ENCODE peak calls at places on chromosomes 11 and 22, in six cellular contexts. H is uterus, Q is sigmoid colon, X is HFFc6, S is head of caudate nucleus, O is HEK293T. F is an unnamed sample.

GRCh38 chr11:132310390-132311375 is 940.3 kb downstream of the NTM start:
- DNase-seq in S (no peak), O (no peak), X (no peak), H (no peak), Q (no peak), F (no peak)

GRCh38 chr11:7512525-7513209 is 1.1 kb upstream of the PPFIBP2 start:
- DNase-seq in O (no peak), S (peak), H (peak), X (no peak), Q (peak), F (no peak)

GRCh38 chr22:22316589-22316988 is 72.0 kb downstream of the VPREB1 start:
- DNase-seq in S (no peak), Q (no peak), O (no peak), H (no peak), X (no peak), F (no peak)

GRCh38 chr22:17775781-17776470 is 1.7 kb upstream of the BID start:
- DNase-seq in O (no peak), Q (no peak), S (no peak), X (no peak), H (no peak), F (no peak)

GRCh38 chr22:40051322-40051721 is 56.6 kb downstream of the FAM83F start:
- DNase-seq in Q (no peak), O (no peak), H (no peak), S (no peak), X (no peak), F (no peak)

GRCh38 chr11:124075841-124076571 is 34.9 kb upstream of the OR10G7 start:
- DNase-seq in O (no peak), X (no peak), H (no peak), S (peak), Q (no peak), F (peak)

GRCh38 chr22:42717197-42717967 is 3.3 kb downstream of the A4GALT start:
- DNase-seq in X (no peak), H (peak), O (no peak), S (no peak), Q (no peak), F (no peak)

GRCh38 chr11:125452125-125452470 is 44.0 kb downstream of the FEZ1 start:
- DNase-seq in H (no peak), S (no peak), O (no peak), Q (peak), X (no peak), F (no peak)

GRCh38 chr11:119742263-119742861 is 13.4 kb upstream of the NECTIN1 start:
- DNase-seq in Q (no peak), H (no peak), O (no peak), X (no peak), S (no peak), F (no peak)

GRCh38 chr11:76049506-76049905 is 156.8 kb downstream of the WNT11 start:
- DNase-seq in Q (no peak), X (no peak), S (no peak), H (no peak), O (no peak), F (no peak)

GRCh38 chr11:57787920-57788716 is 26.5 kb downstream of the CTNND1 start:
- DNase-seq in S (no peak), O (no peak), X (no peak), H (no peak), Q (no peak), F (no peak)

GRCh38 chr11:77027275-77027674 is 6.9 kb upstream of the B3GNT6 start:
- DNase-seq in Q (no peak), O (no peak), X (no peak), S (no peak), H (no peak), F (no peak)

GRCh38 chr11:61893981-61894380 is 2.6 kb upstream of the FADS3 start:
- DNase-seq in H (no peak), S (no peak), O (no peak), X (peak), Q (no peak), F (no peak)

GRCh38 chr11:73184953-73185671 is 33.0 kb upstream of the P2RY2 start:
- DNase-seq in X (peak), H (no peak), O (peak), S (peak), Q (peak), F (no peak)

GRCh38 chr11:65981972-65982823 is 19.8 kb downstream of the EIF1AD start:
- DNase-seq in H (no peak), Q (peak), O (no peak), X (no peak), S (no peak), F (peak)

GRCh38 chr11:100556781-100557180 is 130.3 kb upstream of the ARHGAP42 start:
- DNase-seq in X (no peak), Q (no peak), S (no peak), H (no peak), O (no peak), F (no peak)

GRCh38 chr11:19345519-19345847 is 104.7 kb upstream of the E2F8 start:
- DNase-seq in Q (no peak), H (no peak), X (no peak), S (peak), O (no peak), F (no peak)

GRCh38 chr11:117691206-117691490 is 105.9 kb downstream of the DSCAML1 start:
- DNase-seq in S (no peak), H (no peak), Q (no peak), O (no peak), X (no peak), F (no peak)

GRCh38 chr11:66119348-66120133 is 49.5 kb downstream of the PACS1 start:
- DNase-seq in H (no peak), O (no peak), S (no peak), Q (no peak), X (peak), F (no peak)

GRCh38 chr11:89495951-89496350 is 4.8 kb upstream of the NOX4 start:
- DNase-seq in Q (peak), X (peak), S (no peak), O (no peak), H (peak), F (peak)

GRCh38 chr22:36986242-36986821 is 32.9 kb downstream of the TST start:
- DNase-seq in X (no peak), H (no peak), Q (no peak), O (no peak), S (no peak), F (no peak)

GRCh38 chr22:29106839-29107238 is 34.0 kb downstream of the KREMEN1 start:
- DNase-seq in S (no peak), Q (no peak), O (no peak), H (no peak), X (no peak), F (no peak)

GRCh38 chr11:69880803-69881445 is 61.7 kb upstream of the FGF3 start:
- DNase-seq in S (no peak), X (no peak), O (no peak), H (no peak), Q (peak), F (peak)

GRCh38 chr11:103358251-103358650 is 249.0 kb downstream of the DYNC2H1 start:
- DNase-seq in O (no peak), X (peak), Q (no peak), S (no peak), H (no peak), F (no peak)

GRCh38 chr11:44943118-44943517 is 7.6 kb downstream of the TP53I11 start:
- DNase-seq in X (no peak), H (no peak), O (no peak), S (no peak), Q (no peak), F (no peak)

F was measured in chondrocyte.